ENCODE peak calls at places on chromosomes 4 and X, in four cellular contexts. H, P, E and M are unnamed samples.

GRCh38 chr4:111945014-111945413 is 200.2 kb upstream of the FAM241A start:
- DNase-seq in H (peak), P (no peak), E (no peak), M (no peak)

GRCh38 chrX:131565909-131566308 is 22.0 kb downstream of the OR13H1 start:
- DNase-seq in H (no peak), P (no peak), E (no peak), M (no peak)

GRCh38 chr4:34732579-34732978 is 1511.7 kb downstream of the ARAP2 start:
- DNase-seq in H (no peak), P (no peak), E (no peak), M (no peak)

GRCh38 chrX:106481341-106481740 is 130.4 kb upstream of the RADX start:
- DNase-seq in H (peak), P (no peak), E (peak), M (no peak)

GRCh38 chrX:130592204-130592603 is 190.4 kb downstream of the RBMX2 start:
- DNase-seq in H (no peak), P (no peak), E (no peak), M (no peak)

GRCh38 chrX:103063191-103063845 is 653 bp downstream of the BEX1 start:
- DNase-seq in H (peak), P (no peak), E (peak), M (no peak)

GRCh38 chrX:41781500-41781899 is 57.5 kb downstream of the GPR82 start:
- DNase-seq in H (peak), P (no peak), E (no peak), M (no peak)

GRCh38 chrX:152480269-152481212 is 29.4 kb upstream of the GABRA3 start:
- DNase-seq in H (no peak), P (no peak), E (no peak), M (no peak)

GRCh38 chr4:11929080-11929479 is 500.4 kb upstream of the HS3ST1 start:
- DNase-seq in H (no peak), P (no peak), E (no peak), M (peak)